ENCODE peak calls at places on chromosomes 12 and 14, in seven cellular contexts. F, E, I, G, H, K and U are unnamed samples. For H3K27me3, the result is how much of the 10 kb centered on the place peaks cover.

GRCh38 chr12:40577834-40578233 is 114.4 kb upstream of the CNTN1 start:
- DNase-seq in F (no peak), E (no peak), I (no peak), G (no peak), H (no peak), K (no peak), U (no peak)

GRCh38 chr14:57508756-57509155 is 15.1 kb upstream of the CCDC198 start:
- DNase-seq in F (no peak), E (no peak), I (no peak), G (no peak), H (no peak), K (no peak), U (no peak)

GRCh38 chr12:121992059-121992879 is 29.4 kb upstream of the BCL7A start:
- DNase-seq in F (peak), E (no peak), I (peak), G (peak), H (peak), K (no peak), U (peak)

GRCh38 chr12:48824112-48824511 is 5.8 kb downstream of the CACNB3 start:
- DNase-seq in F (no peak), E (no peak), I (no peak), G (no peak), H (no peak), K (no peak), U (peak)

GRCh38 chr12:77842430-77842829 is 11.7 kb downstream of the NAV3 start:
- DNase-seq in F (no peak), E (no peak), I (no peak), G (no peak), H (no peak), K (no peak), U (no peak)

GRCh38 chr14:104753528-104754212 is 723 bp downstream of the SIVA1 start:
- DNase-seq in F (no peak), E (no peak), I (peak), G (no peak), H (no peak), K (peak), U (no peak)

GRCh38 chr12:6767301-6767591 is 1.1 kb downstream of the PTMS start:
- DNase-seq in F (no peak), E (no peak), I (no peak), G (no peak), H (no peak), K (no peak), U (no peak)

GRCh38 chr14:69287096-69287991 is 27.4 kb downstream of the GALNT16 start:
- DNase-seq in F (no peak), E (no peak), I (peak), G (no peak), H (no peak), K (peak), U (no peak)

GRCh38 chr12:3920378-3921141 is 47.4 kb upstream of the PARP11 start:
- DNase-seq in F (no peak), E (no peak), I (no peak), G (no peak), H (no peak), K (no peak), U (no peak)

GRCh38 chr12:50102648-50103309 is 1.0 kb upstream of the GPD1 start:
- DNase-seq in F (peak), E (no peak), I (no peak), G (no peak), H (no peak), K (no peak), U (no peak)

DNA sequence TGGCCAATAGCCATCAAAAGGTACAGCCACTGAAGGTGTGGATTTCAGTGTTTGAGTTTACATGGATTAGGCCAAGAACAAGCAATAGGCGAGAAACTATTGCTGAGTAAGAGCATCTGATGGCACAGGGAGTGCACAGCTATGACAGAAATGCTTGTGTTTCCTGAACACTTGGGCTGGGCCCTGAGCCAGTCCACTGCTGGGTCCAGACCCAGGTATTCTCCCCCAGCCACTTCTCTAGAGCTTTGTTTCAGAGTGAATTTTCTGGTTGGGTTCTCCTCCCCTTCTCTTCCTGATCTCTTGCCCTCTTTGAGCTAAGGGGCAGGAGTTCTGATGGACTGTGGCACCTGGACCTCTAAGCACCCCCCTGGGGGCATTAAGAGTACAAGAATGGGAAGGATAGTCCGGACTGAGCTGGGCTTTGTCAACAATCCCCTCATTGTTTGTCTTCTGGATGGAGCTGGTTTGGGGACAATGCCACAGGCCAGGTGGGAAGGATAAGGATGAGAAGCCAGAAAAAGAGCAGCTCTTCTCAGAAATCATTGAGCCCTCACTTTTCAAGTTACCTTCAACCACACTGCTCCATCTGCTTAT is 8.3 kb downstream of the HOXC5 start:
- DNase-seq in F (no peak), E (no peak), I (no peak), G (no peak), H (no peak), K (peak), U (no peak)
- H3K27me3 ChIP-seq in F (under half), E (under half), I (under half), G (half or more), H (half or more), K (half or more), U (under half)

GRCh38 chr14:95056476-95056875 is 100.9 kb downstream of the DICER1 start:
- DNase-seq in F (peak), E (no peak), I (peak), G (no peak), H (no peak), K (no peak), U (no peak)

GRCh38 chr14:95052016-95052585 is 105.2 kb downstream of the DICER1 start:
- DNase-seq in F (no peak), E (no peak), I (no peak), G (no peak), H (no peak), K (no peak), U (no peak)

GRCh38 chr14:95057147-95057546 is 100.2 kb downstream of the DICER1 start:
- DNase-seq in F (no peak), E (no peak), I (no peak), G (no peak), H (no peak), K (no peak), U (no peak)

GRCh38 chr14:95055318-95055717 is 102.0 kb downstream of the DICER1 start:
- DNase-seq in F (no peak), E (no peak), I (no peak), G (no peak), H (no peak), K (no peak), U (no peak)

DNA sequence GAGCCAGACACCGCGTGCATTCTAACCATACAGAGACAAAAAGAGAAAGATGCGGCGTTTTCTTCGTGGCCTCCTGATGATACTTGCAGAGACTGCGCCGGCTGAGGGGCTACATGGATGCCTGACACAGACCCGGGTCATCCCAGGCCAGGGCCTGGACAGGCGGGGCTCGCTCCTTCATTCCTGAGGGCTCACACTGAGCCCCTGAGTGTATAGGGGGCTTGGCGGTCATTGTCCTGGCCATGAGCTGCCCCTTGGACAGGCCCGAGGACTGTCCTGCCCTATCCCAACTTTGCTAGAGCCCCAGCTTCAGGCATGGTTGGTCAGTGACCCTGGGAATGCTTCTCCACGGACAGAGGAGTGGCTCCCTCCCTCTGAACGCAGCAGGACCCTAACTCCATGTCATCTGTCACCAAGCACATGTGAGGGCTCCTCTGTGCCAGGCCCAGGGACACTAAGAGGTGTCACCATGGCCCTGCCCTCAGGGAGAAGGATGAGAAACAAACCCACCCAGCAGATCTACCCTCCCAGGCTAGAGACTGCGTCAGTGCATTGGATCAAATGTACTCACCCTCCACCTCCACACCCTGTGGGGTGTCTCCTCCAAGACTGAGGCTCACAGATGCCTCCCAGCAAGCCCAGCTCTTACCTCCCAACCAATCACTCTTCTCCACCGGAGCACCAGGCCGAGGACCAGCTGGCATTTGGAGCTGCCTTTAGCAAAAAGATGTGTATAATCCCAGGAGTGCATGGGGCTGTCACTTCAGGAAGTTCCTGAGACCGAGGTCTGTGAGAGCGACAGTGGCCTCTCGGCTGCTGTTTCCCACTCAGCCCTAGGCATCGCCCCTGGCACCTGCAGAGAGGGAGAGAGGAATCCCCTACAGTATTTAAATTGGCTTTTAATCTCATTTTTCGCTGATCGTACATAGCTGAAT is 102.7 kb downstream of the DICER1 start:
- DNase-seq in F (no peak), E (no peak), I (no peak), G (no peak), H (no peak), K (no peak), U (no peak)
- H3K27ac ChIP-seq in F (no peak), E (no peak), I (no peak), G (no peak), H (no peak), K (no peak), U (no peak)

DNA sequence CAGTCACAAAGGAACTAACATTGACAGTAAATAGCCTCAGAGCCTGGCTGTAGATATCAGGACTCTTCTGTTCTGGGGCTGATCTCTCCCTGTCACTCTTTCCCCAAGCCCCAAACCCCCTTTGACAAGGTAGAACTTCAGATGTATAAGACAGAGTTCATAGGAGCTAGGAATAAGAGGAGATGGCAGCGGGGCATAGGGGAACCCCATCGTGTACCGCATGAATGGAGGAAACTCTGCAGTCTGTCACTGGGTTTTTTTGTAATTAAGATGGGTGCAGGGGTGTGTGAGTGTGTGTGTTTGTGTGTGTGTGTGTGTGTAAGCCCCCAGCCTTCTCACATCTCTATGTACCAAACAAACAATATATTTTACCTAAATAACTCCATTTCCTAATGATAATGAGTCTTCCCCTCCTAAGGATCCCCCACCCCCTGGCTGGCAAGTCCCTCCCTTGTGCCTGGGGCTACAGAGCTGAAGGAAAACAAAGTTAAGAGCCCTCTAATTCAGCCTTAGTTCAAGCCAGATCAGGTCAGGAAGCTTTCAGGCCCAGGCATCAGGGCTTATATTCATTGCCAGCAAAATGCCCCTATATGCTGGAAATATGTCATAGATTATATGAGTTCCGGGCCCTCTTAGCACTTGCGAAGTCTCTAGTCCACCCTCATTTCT is 9.1 kb upstream of the HOXC4 start:
- DNase-seq in F (no peak), E (no peak), I (no peak), G (no peak), H (no peak), K (no peak), U (no peak)
- H3K27me3 ChIP-seq in F (under half), E (under half), I (under half), G (half or more), H (half or more), K (half or more), U (under half)

DNA sequence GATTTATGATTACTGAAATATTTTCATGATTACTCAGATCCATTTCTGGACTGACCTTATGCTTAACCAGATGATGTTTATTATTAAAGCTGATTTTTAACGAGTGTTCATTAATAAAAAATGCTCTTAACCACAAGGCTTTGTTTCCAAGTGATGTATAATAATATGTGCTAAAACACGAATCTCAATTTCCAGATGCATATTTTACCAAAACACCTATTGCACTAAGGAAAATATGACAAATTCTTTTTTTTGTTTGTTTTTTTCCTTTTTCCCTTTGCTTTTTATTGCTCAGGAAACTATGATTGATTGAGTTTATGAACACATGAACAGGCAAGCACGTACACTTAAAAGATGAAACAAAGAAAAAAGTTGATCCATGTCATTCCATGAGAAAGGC is 16.9 kb upstream of the DUSP6 start:
- DNase-seq in F (no peak), E (no peak), I (no peak), G (no peak), H (no peak), K (no peak), U (no peak)
- H3K27ac ChIP-seq in F (no peak), E (no peak), I (no peak), G (no peak), H (no peak), K (no peak), U (no peak)

DNA sequence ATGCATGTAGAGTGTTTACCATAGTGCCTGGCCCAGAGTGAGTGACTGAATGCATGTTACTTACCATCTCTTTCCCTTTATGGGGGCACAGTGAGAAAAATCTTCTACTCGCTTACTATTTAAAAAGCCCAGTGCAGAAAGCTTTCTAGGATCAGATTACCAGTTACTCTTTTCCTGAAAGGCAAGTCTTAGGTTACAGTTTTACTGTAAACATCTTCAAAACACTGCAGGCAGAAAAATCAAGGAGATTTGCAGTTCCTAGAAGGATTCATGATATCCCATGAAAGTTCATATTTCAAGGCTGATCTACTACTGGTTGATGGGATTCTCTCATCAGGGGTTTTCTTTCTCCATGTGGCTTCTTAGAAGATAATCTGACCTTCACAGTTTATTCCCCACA is 29.3 kb upstream of the DAAM1 start:
- DNase-seq in F (no peak), E (no peak), I (no peak), G (no peak), H (peak), K (no peak), U (no peak)
- H3K27me3 ChIP-seq in F (under half), E (under half), I (under half), G (under half), H (under half), K (under half), U (under half)

GRCh38 chr12:93333828-93334227 is 43.9 kb upstream of the NUDT4 start:
- DNase-seq in F (no peak), E (no peak), I (no peak), G (no peak), H (no peak), K (no peak), U (no peak)

GRCh38 chr12:93335603-93336162 is 42.0 kb upstream of the NUDT4 start:
- DNase-seq in F (no peak), E (no peak), I (no peak), G (no peak), H (no peak), K (no peak), U (no peak)

GRCh38 chr12:93339695-93340094 is 38.0 kb upstream of the NUDT4 start:
- DNase-seq in F (no peak), E (no peak), I (no peak), G (no peak), H (no peak), K (no peak), U (no peak)

GRCh38 chr12:93333054-93333453 is 44.7 kb upstream of the NUDT4 start:
- DNase-seq in F (no peak), E (no peak), I (no peak), G (no peak), H (no peak), K (no peak), U (no peak)

DNA sequence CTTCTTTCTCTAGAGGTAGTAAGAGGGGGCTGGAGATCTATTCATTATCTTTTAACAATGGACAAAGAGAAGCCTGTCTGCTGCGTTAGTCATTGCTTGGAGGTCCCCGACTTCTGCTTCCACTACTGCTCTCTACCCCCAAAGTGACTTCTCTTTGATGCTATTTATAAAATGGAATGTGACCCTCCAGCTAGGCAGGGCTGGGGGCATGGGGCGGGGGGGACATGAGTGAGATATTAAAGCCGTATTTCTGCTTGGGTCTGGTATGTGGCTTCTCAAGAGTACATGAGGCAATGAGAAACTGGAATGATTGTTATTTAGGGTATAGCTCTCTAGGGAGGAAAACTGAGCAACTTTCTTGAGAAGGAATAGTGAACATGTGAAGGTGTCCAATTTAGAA is 41.4 kb upstream of the NUDT4 start:
- DNase-seq in F (no peak), E (no peak), I (no peak), G (no peak), H (peak), K (peak), U (no peak)
- H3K27ac ChIP-seq in F (no peak), E (no peak), I (no peak), G (no peak), H (no peak), K (no peak), U (no peak)

DNA sequence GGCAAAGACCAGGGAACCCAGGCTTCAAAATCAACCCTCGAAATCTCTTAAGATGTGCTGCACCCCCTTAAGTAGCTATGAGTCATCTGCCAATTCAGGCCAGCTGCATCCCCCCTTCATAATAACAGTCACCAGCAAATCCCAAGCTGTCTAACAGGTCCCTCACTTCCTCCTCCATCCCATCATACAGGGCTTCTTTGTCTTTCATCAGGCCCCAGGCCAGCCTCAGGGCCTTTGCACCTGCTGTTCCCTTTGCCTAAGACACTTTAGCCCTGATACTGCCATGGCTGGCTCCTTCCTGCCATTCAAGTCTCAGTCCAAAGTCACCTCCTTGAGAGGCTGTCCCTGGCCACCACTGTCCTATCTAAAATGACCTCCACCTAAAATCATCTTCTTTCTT is 4.0 kb downstream of the RASAL1 start:
- DNase-seq in F (no peak), E (no peak), I (no peak), G (no peak), H (no peak), K (no peak), U (no peak)
- H3K27me3 ChIP-seq in F (under half), E (under half), I (under half), G (under half), H (under half), K (under half), U (under half)

DNA sequence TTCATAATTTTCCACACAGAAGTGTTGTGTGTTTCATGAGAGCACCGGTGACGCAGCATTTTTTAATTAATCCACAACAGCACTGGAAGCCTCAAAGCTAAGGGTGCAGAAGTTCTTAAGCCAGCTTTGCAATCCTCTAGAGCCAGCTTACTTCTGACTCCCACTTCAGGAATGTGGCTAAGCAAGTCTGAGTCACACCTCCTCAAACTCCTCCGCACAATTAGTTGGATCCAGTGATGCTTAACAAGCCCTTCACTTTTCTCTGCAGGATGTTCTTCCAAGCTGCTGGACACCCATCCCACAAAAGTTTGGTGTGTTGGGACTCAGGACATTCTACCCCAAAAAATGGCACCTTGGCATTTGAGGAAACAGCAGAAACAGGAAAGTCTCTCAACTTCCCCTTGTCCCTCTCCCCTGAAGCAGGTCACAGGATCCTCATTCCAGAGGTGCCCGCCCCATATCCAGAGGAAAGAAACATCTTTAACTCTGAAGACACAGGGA is 210.0 kb downstream of the PPM1H start:
- DNase-seq in F (peak), E (peak), I (peak), G (no peak), H (peak), K (peak), U (peak)
- H3K27ac ChIP-seq in F (no peak), E (no peak), I (peak), G (no peak), H (peak), K (no peak), U (no peak)